ENCODE peak calls at places on chromosomes 16 and 17, in seven cellular contexts. Y is IMR-90, T is H9, P is neuronal stem cell, C is mesenchymal stem cell, O is H1, U is trophoblast cell. Z is an unnamed sample. For H3K4me1, the result is how much of the 10 kb centered on the place peaks cover.

GRCh38 chr16:88649924-88650748 is 717 bp downstream of the CYBA start:
- DNase-seq in Y (peak), T (peak), P (no peak), C (peak), O (peak), U (no peak), Z (peak)

GRCh38 chr17:77471984-77472836 is 331.4 kb downstream of the SEC14L1 start:
- DNase-seq in Y (peak), T (peak), P (no peak), C (peak), O (no peak), U (no peak), Z (peak)

GRCh38 chr16:68479271-68479670 is 31.0 kb upstream of the SMPD3 start:
- DNase-seq in Y (no peak), T (no peak), P (no peak), C (no peak), O (no peak), U (peak), Z (no peak)

GRCh38 chr17:50129303-50129945 is 536 bp downstream of the SAMD14 start:
- DNase-seq in Y (peak), T (peak), P (no peak), C (peak), O (no peak), U (no peak), Z (peak)

GRCh38 chr17:42692489-42692888 is 10.2 kb downstream of the CNTNAP1 start:
- DNase-seq in Y (no peak), T (no peak), P (no peak), C (no peak), O (no peak), U (no peak), Z (no peak)

GRCh38 chr17:64682261-64683181 is 20.4 kb upstream of the SMURF2 start:
- DNase-seq in Y (peak), T (no peak), P (no peak), C (peak), O (no peak), U (peak), Z (no peak)

GRCh38 chr16:69787883-69788282 is 25.8 kb downstream of the WWP2 start:
- DNase-seq in Y (no peak), T (no peak), P (no peak), C (no peak), O (no peak), U (peak), Z (no peak)

GRCh38 chr16:68079616-68080344 is 5.4 kb upstream of the NFATC3 start:
- DNase-seq in Y (no peak), T (no peak), P (no peak), C (peak), O (peak), U (no peak), Z (no peak)

GRCh38 chr17:4766705-4767104 is 5.0 kb upstream of the TM4SF5 start:
- DNase-seq in Y (no peak), T (no peak), P (no peak), C (no peak), O (no peak), U (no peak), Z (no peak)

DNA sequence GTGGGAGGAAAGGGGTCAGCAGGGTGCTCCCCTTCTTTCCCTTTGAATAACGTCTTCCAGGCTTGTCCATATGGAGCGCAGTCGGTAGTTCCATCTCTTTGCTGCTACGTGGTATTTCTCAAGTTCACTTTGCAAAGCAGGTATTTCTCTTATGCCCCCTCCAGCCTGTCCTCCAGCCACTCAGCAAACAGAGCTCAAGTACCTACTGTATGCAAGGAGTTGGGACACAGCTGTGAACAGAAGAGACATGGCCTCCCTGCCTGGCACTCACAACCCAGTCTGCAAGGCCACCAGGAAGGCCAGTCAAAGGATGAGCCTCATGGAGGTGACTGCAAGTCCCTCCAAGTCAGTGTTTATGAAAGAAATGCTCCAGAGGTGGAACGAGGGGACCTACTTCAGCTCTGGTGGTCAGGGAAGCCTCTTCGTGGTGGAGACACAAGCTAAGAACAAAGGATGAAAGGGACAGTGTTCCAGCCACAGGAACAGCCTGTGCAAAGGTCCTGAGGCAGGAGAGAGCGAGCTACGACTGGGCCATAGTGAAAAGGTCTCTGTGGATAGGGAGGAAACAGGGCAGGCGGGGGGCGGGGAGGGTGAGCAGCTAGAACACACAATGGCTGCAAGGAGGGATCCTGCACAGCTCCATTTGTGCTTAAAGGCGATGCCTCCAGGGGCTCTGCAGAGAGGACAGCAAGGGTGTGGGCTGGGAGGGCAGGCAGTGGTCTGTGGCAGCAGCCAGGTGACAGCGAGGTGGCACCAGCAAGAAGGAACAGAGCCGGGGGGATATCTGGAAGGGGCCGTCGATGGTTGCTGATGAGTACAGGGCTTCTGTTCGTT is 32.6 kb downstream of the PPL start:
- DNase-seq in Y (no peak), T (no peak), P (no peak), C (no peak), O (no peak), U (no peak), Z (no peak)
- H3K4ac ChIP-seq in Y (no peak), T (no peak), P (no peak), C (no peak), O (no peak), U (no peak), Z (no peak)

GRCh38 chr17:80124351-80124981 is 22.5 kb downstream of the EIF4A3 start:
- DNase-seq in Y (peak), T (peak), P (peak), C (peak), O (peak), U (peak), Z (peak)
- H3K23ac ChIP-seq in Y (no peak), T (no peak), P (no peak), C (no peak), O (peak), U (no peak), Z (no peak)

DNA sequence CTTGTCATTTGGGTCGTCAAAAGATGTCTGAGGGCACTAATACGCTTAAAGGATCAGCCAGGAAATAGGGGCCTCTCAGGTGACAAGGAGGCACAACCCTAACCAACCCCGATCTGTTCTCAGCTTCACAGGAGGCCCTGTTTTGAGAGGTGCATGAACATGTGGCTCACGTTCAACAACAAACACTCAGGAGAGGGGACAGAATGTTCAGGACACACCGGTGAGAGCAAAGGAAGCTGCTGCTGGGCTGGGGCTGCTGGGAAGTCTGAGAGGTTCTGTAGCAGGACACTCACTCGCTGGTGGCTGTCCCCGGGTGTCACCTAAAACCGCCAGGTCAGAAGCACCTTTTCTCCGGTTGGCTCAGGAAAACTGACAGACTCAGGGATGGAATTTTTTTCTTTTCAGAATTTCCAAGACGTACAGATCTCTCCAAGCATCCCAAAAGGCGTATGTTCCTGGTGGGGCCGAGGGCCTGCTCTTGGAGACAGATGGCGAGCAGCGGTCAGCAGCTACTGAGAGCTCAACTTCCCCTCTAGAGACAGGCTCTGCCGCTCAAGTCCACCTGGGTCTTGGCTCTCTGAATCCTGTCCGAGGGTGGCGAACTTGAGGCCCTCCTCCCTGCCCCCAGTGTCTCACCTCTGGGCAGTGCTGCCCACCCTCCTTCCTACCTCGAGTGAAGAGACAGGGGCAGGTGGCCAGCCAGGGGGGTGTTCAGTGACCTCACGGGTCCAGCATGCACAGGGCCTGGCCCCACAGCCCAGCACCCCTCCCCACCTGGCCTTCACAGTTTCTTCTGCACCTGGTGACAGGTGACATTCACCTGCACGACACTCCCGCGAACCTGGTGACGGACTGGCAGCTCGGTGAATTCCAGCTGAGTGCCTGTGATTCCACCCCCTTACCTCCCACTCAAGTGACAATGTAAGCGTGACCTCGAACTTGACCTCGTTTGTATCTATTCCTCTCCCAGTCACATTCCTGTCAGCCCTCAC is 22.9 kb downstream of the CLUH start:
- DNase-seq in Y (no peak), T (peak), P (no peak), C (no peak), O (peak), U (no peak), Z (peak)
- H3K4me1 ChIP-seq in Y (under half), T (under half), P (under half), C (under half), O (under half), U (under half), Z (under half)

DNA sequence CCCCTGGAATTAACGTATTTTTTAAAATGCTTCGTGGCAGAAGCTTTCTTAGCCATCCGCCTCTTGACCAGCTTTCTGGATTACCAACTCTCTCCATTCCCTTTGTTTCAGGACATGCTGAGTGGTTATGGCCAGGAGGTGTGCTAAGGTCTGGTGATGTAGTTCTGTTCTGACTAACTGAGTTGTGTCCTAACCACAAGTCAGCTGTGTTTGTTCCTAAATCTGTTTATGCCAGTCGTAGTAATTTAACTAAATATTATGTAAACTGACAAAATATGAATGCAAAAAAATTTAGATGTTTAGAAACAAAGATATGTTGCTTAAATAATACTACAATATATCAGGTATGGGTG is 61.6 kb downstream of the MRTFB start:
- DNase-seq in Y (peak), T (no peak), P (no peak), C (peak), O (no peak), U (no peak), Z (no peak)
- H3K4ac ChIP-seq in Y (no peak), T (no peak), P (no peak), C (no peak), O (no peak), U (peak), Z (no peak)

Z was measured in mesendoderm.